ENCODE peak calls at places on chromosomes 11 and 22, in four cellular contexts. V is H1, C is K562, Y is HepG2. E is an unnamed sample.

GRCh38 chr11:14499178-14499559 is 442 bp downstream of the COPB1 start:
- DNase-seq in Y (peak; percentile 12), C (peak; percentile 53), V (no peak), E (no peak)

GRCh38 chr11:20060180-20060579 is 100.1 kb downstream of the DBX1 start:
- DNase-seq in C (no peak), Y (no peak), V (no peak), E (no peak)

GRCh38 chr11:111976614-111977140 is 39.5 kb downstream of the DIXDC1 start:
- DNase-seq in Y (no peak), C (no peak), V (no peak), E (no peak)

GRCh38 chr22:43658823-43659222 is 153.3 kb downstream of the EFCAB6 start:
- DNase-seq in V (peak; percentile 19), Y (no peak), C (no peak), E (no peak)

GRCh38 chr11:86519064-86519911 is 144.6 kb downstream of the CCDC81 start:
- DNase-seq in Y (no peak), V (no peak), C (peak; percentile 49), E (no peak)

GRCh38 chr11:68470304-68470811 is 9.8 kb downstream of the PPP6R3 start:
- DNase-seq in Y (no peak), V (no peak), C (peak; percentile 66), E (no peak)

GRCh38 chr11:68382358-68382998 is 70.1 kb downstream of the LRP5 start:
- DNase-seq in V (no peak), C (no peak), Y (no peak), E (no peak)

GRCh38 chr22:37503850-37504249 is 15.4 kb downstream of the CARD10 start:
- DNase-seq in V (no peak), Y (peak; percentile 38), C (no peak), E (no peak)

GRCh38 chr22:40147388-40148176 is 30.1 kb upstream of the TNRC6B start:
- DNase-seq in C (peak; percentile 20), Y (no peak), V (no peak), E (no peak)

GRCh38 chr11:75532200-75532972 is 6.6 kb upstream of the GDPD5 start:
- DNase-seq in V (no peak), C (peak; percentile 91), Y (peak; percentile 70), E (peak; percentile 40)

GRCh38 chr11:113556036-113556435 is 80.8 kb upstream of the DRD2 start:
- DNase-seq in Y (no peak), C (no peak), V (no peak), E (no peak)
- TF ChIP-seq BRCA1 in Y (no peak), C (no peak), V (no peak), E (no peak)

GRCh38 chr11:69647761-69648497 is 7.0 kb downstream of the CCND1 start:
- DNase-seq in Y (no peak), V (no peak), C (no peak), E (no peak)
- TF ChIP-seq BRCA1 in Y (no peak), V (no peak), C (no peak), E (no peak)

DNA sequence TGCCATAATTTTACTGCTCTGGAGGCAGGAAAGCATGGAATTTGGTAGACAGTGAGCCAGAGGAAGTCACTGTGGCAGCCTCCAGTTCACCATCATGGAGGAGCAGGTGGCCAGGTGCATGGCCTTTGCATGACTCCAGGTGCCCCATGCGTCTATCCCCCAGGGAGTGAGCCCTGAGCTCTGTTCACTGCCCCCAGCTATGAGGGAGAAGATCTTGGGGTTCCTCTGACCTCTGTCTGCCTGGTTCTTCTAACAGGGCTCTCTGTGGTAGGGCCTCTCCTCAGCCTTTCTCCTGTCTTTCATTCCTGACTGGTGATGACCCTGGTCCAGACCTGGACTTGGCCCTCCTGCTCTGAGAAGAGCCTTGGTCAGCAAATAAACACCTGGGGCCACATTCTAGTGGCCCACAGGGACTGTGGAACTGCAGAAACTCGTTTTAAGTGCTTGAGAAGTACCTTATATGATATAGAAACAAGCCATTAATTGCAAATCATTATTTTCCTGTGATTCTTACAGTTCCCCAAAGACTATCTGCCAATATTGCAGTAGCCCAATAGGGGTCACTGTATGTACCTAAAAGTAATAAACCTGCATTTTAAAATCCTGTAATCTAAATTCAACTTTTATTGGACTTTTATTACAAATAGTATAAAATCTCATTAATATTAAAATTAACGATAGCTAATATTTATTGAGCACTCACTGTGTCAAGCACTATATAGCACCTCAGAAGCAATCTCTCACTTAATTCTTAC is 120.0 kb upstream of the SYT13 start:
- DNase-seq in Y (no peak), C (no peak), V (no peak), E (no peak)
- TF ChIP-seq BRCA1 in Y (no peak), C (no peak), V (no peak), E (no peak)

DNA sequence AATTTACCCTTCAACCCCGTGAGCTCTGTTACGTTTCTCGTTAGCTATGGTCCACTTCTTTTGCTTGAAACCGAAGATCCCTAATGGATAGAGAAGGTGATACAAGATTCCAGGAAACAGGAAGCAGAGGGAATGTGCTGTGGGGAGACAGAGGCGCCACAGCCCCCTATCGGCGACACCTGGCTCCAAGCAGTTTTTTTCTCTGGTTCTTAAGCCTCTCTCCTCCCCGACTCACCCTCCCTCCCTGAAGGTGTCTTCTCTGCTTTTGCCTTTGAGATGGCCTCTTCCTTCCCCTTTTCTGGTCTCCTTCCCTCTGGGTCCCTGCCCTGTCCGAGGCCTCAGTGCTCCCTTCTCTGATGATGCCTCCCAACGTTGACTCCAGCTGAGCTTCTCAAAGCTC is 14.2 kb upstream of the APOBEC3A start:
- DNase-seq in Y (no peak), C (no peak), V (no peak), E (no peak)
- TF ChIP-seq BRCA1 in Y (no peak), C (no peak), V (no peak), E (no peak)

GRCh38 chr22:31062566-31063230 is 18.4 kb upstream of the SMTN start:
- DNase-seq in Y (no peak), C (no peak), V (no peak), E (no peak)
- TF ChIP-seq BRCA1 in Y (no peak), C (no peak), V (no peak), E (no peak)

DNA sequence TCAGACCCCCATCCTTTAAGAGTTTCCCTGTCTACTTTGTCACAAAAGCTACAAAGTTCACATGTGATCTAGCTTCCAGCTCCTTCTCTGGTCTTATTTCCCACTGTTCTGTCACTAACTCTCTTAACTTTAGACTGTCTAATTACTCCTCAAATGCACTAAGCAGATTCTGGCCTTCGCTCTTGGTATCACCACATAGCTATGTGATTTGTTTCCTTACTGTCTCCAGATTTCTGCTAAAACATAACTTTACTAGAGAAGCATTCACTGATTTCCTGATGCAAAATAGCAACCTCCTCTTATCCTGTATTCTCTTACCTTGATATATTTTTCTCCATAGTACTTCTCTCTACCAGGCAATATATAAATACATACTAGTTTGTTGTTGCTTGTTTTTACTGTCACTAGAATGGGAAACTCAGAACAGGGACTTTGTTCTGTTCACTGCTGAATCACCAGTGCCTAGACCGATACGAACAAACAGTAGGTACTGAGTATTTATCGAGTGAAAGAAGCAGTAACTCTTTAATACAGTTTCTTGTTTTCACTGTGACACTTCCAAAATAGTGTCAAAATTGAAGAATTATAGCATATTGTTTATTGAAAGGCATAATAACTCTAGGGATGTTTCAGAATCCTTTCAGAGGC is 205.6 kb downstream of the DDX10 start:
- DNase-seq in V (no peak), C (no peak), Y (peak; percentile 15), E (no peak)
- TF ChIP-seq BRCA1 in V (no peak), C (no peak), Y (no peak), E (no peak)

GRCh38 chr11:41826129-41826528 is 366.7 kb upstream of the LRRC4C start:
- DNase-seq in Y (no peak), C (no peak), V (no peak), E (no peak)
- TF ChIP-seq BRCA1 in Y (no peak), C (no peak), V (no peak), E (no peak)

DNA sequence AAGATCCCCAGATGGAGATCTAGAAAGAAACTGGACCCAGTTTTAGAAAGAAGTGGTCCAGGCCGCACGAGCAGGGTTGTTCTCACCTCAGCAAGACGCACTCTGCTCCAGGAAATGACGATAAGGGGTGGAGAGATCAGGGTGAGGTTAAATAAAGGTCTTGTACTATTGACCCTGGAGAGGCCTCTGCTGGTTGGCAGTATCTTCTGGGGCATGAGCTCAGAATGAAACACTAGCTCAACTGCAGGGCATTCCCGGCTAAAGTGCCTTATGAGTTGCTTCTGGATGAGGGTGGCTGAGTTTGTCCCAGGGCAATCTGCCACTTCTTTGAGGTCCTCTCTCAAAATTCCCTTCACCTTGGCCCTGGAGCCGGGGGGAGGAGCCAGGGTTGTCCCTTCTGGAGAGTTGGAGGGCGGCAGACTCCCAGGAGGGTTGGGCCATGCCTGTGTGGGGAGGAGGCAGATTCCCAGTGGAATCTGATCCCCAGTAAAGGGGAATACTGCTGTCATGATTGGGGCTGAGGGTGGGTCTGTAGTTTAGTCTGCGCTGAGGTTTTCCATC is 10.9 kb downstream of the USP2 start:
- DNase-seq in V (no peak), C (peak; percentile 54), Y (peak; percentile 71), E (no peak)
- TF ChIP-seq BRCA1 in V (no peak), C (no peak), Y (no peak), E (no peak)

E was measured in GM12878.